ENCODE peak calls at places on chromosome 7, in six cellular contexts. N is fibroblast of lung, Y is cardiac fibroblast, U is ascending aorta, A is hepatocyte, J is body of pancreas. Q is an unnamed sample.

GRCh38 chr7:39566056-39566921 is at the start of gene YAE1:
- DNase-seq in N (peak), Y (peak), A (peak), J (peak), U (peak), Q (peak)

GRCh38 chr7:102119925-102120324 is 166.7 kb upstream of the SH2B2 start:
- DNase-seq in N (no peak), J (no peak), Y (no peak), U (no peak), A (no peak), Q (no peak)

GRCh38 chr7:36261019-36261754 is 108.1 kb downstream of the EEPD1 start:
- DNase-seq in J (no peak), U (no peak), A (no peak), Y (peak), N (peak), Q (peak)

GRCh38 chr7:5143935-5144903 is 45.8 kb upstream of the WIPI2 start:
- DNase-seq in J (peak), U (no peak), N (no peak), Y (peak), A (no peak), Q (peak)

GRCh38 chr7:157297071-157297638 is 39.6 kb upstream of the DNAJB6 start:
- DNase-seq in J (no peak), N (no peak), U (no peak), A (no peak), Y (no peak), Q (no peak)

GRCh38 chr7:124246262-124246863 is 213.5 kb upstream of the TMEM229A start:
- DNase-seq in A (no peak), Y (peak), U (no peak), N (peak), J (no peak), Q (no peak)

GRCh38 chr7:70782729-70783290 is 349.1 kb upstream of the GALNT17 start:
- DNase-seq in N (no peak), J (no peak), U (no peak), Y (no peak), A (no peak), Q (no peak)

GRCh38 chr7:510782-511281 is 8.8 kb downstream of the PDGFA start:
- DNase-seq in J (peak), Y (no peak), U (no peak), A (no peak), N (no peak), Q (no peak)

GRCh38 chr7:134071355-134072331 is 55.5 kb upstream of the LRGUK start:
- DNase-seq in N (no peak), A (no peak), U (no peak), J (no peak), Y (no peak), Q (no peak)

GRCh38 chr7:43784030-43785001 is 25.8 kb downstream of the BLVRA start:
- DNase-seq in J (no peak), A (no peak), U (no peak), Y (peak), N (peak), Q (no peak)

GRCh38 chr7:78121878-78122277 is 323.3 kb downstream of the PHTF2 start:
- DNase-seq in A (no peak), U (no peak), Y (no peak), J (no peak), N (no peak), Q (no peak)

GRCh38 chr7:154789404-154789803 is 213.5 kb downstream of the PAXIP1 start:
- DNase-seq in Y (no peak), J (peak), U (no peak), A (peak), N (no peak), Q (no peak)

GRCh38 chr7:157521061-157521731 is 184.4 kb downstream of the DNAJB6 start:
- DNase-seq in A (no peak), Y (no peak), N (no peak), U (peak), J (no peak), Q (no peak)

GRCh38 chr7:97021443-97022261 is 3.0 kb downstream of the DLX5 start:
- DNase-seq in N (no peak), U (no peak), Y (no peak), A (no peak), J (peak), Q (no peak)

GRCh38 chr7:85030893-85031292 is 156.0 kb downstream of the SEMA3D start:
- DNase-seq in J (no peak), U (no peak), Y (peak), A (peak), N (peak), Q (peak)

GRCh38 chr7:147496209-147496608 is 1094.4 kb upstream of the C7orf33 start:
- DNase-seq in Y (no peak), N (no peak), U (no peak), J (no peak), A (no peak), Q (no peak)

GRCh38 chr7:133117432-133117831 is 35.5 kb upstream of the CHCHD3 start:
- DNase-seq in N (no peak), A (no peak), J (no peak), U (no peak), Y (no peak), Q (no peak)

GRCh38 chr7:48085433-48085791 is 3.7 kb upstream of the UPP1 start:
- DNase-seq in Y (no peak), J (no peak), N (no peak), A (no peak), U (no peak), Q (no peak)

GRCh38 chr7:134865001-134865845 is 85.8 kb downstream of the CALD1 start:
- DNase-seq in U (no peak), J (no peak), N (peak), A (no peak), Y (peak), Q (peak)

GRCh38 chr7:11742496-11742895 is 89.5 kb downstream of the THSD7A start:
- DNase-seq in J (no peak), U (no peak), A (no peak), N (peak), Y (no peak), Q (no peak)

GRCh38 chr7:80145780-80146422 is 11.3 kb downstream of the GNAI1 start:
- DNase-seq in J (no peak), Y (peak), N (peak), A (peak), U (no peak), Q (peak)

GRCh38 chr7:28564755-28565374 is 152.5 kb downstream of the CREB5 start:
- DNase-seq in Y (peak), A (no peak), J (no peak), U (no peak), N (peak), Q (no peak)

GRCh38 chr7:152761116-152761748 is 1.7 kb downstream of the ACTR3B start:
- DNase-seq in N (no peak), Y (peak), A (no peak), U (no peak), J (no peak), Q (peak)

GRCh38 chr7:132142006-132142405 is 434.3 kb downstream of the PLXNA4 start:
- DNase-seq in N (no peak), J (no peak), A (no peak), U (no peak), Y (no peak), Q (no peak)

GRCh38 chr7:31133497-31133896 is 81.4 kb downstream of the ADCYAP1R1 start:
- DNase-seq in A (no peak), U (no peak), J (no peak), N (no peak), Y (no peak), Q (no peak)

GRCh38 chr7:155229548-155230168 is 68.0 kb upstream of the INSIG1 start:
- DNase-seq in J (no peak), U (no peak), N (no peak), A (no peak), Y (no peak), Q (no peak)

GRCh38 chr7:133315332-133316040 is 62.6 kb downstream of the EXOC4 start:
- DNase-seq in Y (peak), U (no peak), A (no peak), N (peak), J (no peak), Q (peak)

GRCh38 chr7:155071916-155072315 is 1.8 kb downstream of the HTR5A start:
- DNase-seq in N (no peak), A (no peak), Y (no peak), U (no peak), J (no peak), Q (no peak)

GRCh38 chr7:71776726-71777125 is 635.4 kb downstream of the CALN1 start:
- DNase-seq in N (no peak), U (no peak), A (no peak), J (no peak), Y (no peak), Q (no peak)

GRCh38 chr7:103964269-103964668 is 25.2 kb downstream of the RELN start:
- DNase-seq in N (no peak), U (no peak), A (no peak), J (no peak), Y (no peak), Q (no peak)

GRCh38 chr7:100407285-100408180 is 21.0 kb downstream of the ZCWPW1 start:
- DNase-seq in A (peak), Y (peak), N (peak), J (peak), U (peak), Q (peak)

GRCh38 chr7:114656471-114656870 is 241.9 kb downstream of the FOXP2 start:
- DNase-seq in J (no peak), U (no peak), N (no peak), A (no peak), Y (no peak), Q (no peak)

GRCh38 chr7:46485481-46486065 is 564.5 kb upstream of the IGFBP3 start:
- DNase-seq in J (no peak), Y (peak), N (peak), U (no peak), A (no peak), Q (peak)

GRCh38 chr7:75906991-75907667 is 7.8 kb upstream of the POR start:
- DNase-seq in N (no peak), Y (no peak), U (no peak), A (peak), J (no peak), Q (no peak)

GRCh38 chr7:142590077-142590476 is 159.2 kb upstream of the PRSS1 start:
- DNase-seq in N (no peak), A (no peak), U (no peak), Y (no peak), J (no peak), Q (no peak)

GRCh38 chr7:35268953-35269352 is 15.1 kb upstream of the TBX20 start:
- DNase-seq in J (no peak), A (no peak), N (no peak), U (no peak), Y (no peak), Q (no peak)

GRCh38 chr7:105493196-105493927 is 28.7 kb downstream of the PUS7 start:
- DNase-seq in A (no peak), U (no peak), J (no peak), Y (no peak), N (no peak), Q (no peak)

GRCh38 chr7:105489409-105489808 is 32.7 kb downstream of the PUS7 start:
- DNase-seq in U (no peak), A (no peak), J (no peak), Y (no peak), N (no peak), Q (no peak)

GRCh38 chr7:105488219-105488571 is 33.9 kb downstream of the PUS7 start:
- DNase-seq in J (no peak), N (peak), A (no peak), U (no peak), Y (no peak), Q (no peak)

GRCh38 chr7:105487559-105488218 is 34.4 kb downstream of the PUS7 start:
- DNase-seq in Y (peak), A (peak), N (peak), J (no peak), U (no peak), Q (peak)
- TF ChIP-seq CTCF in Y (peak), A (peak), N (peak), J (peak), U (peak), Q (peak)

GRCh38 chr7:18387191-18387720 is 108.3 kb upstream of the HDAC9 start:
- DNase-seq in A (no peak), U (no peak), N (no peak), Y (no peak), J (no peak), Q (no peak)

GRCh38 chr7:18390523-18390907 is 105.0 kb upstream of the HDAC9 start:
- DNase-seq in Y (no peak), J (no peak), U (no peak), A (no peak), N (no peak), Q (no peak)

GRCh38 chr7:18384491-18385143 is 110.9 kb upstream of the HDAC9 start:
- DNase-seq in U (no peak), A (no peak), N (no peak), J (no peak), Y (no peak), Q (no peak)

DNA sequence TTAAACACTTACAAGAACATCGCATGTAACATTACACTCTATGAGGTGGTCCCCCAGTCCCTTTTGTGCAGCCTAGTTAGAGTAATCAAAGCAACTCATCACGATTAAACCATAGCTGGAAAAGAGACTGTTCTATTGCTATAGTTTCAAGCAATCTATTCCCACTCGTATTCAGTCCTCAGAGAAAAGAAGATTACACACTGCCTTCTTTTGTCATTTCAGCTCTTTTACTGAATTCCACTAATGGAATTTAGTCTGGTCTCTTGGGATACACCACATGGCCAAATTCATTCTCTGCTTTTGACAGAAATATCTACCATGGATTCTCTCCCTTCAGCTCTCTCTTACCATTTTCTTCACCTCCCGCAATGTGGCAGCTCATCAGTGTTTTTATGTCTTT is 109.0 kb upstream of the HDAC9 start:
- DNase-seq in U (no peak), Y (peak), J (no peak), N (no peak), A (no peak), Q (no peak)
- H3K4me3 ChIP-seq in U (no peak), Y (no peak), J (no peak), N (no peak), A (no peak), Q (no peak)

GRCh38 chr7:82600601-82601000 is 157.0 kb upstream of the CACNA2D1 start:
- DNase-seq in U (no peak), Y (peak), A (no peak), N (peak), J (no peak), Q (no peak)
- TF ChIP-seq CTCF in U (no peak), Y (peak), A (peak), N (peak), J (no peak), Q (no peak)

DNA sequence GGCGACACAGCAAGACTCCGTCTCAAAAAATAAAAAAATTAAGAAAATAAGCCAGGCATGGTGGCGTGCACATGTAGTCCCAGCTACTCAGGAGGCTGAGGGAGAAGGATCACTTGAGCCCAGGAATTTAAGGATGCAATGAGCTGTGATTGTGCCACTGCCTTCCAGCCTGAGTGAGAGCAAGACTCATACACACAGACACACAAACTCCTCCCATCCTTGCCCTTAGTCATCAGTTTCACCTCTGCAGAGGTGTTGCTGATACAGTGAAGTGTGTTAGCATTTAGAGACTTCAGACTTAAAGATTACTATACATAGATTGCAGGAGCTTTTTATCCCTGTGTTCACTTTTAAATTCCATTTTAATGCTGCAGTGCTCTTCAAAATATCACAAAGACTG is 5.5 kb upstream of the H2AZ2 start:
- DNase-seq in A (no peak), Y (no peak), N (no peak), U (no peak), J (no peak), Q (no peak)
- H3K4me3 ChIP-seq in A (no peak), Y (no peak), N (no peak), U (no peak), J (no peak), Q (no peak)

GRCh38 chr7:149733554-149734513 is 39.6 kb downstream of the ZNF467 start:
- DNase-seq in U (peak), A (no peak), Y (no peak), N (no peak), J (no peak), Q (no peak)

GRCh38 chr7:149732611-149733010 is 40.8 kb downstream of the ZNF467 start:
- DNase-seq in A (no peak), J (no peak), N (no peak), U (peak), Y (no peak), Q (no peak)

GRCh38 chr7:149734514-149735075 is 38.8 kb downstream of the ZNF467 start:
- DNase-seq in N (no peak), J (no peak), A (no peak), U (no peak), Y (no peak), Q (no peak)

GRCh38 chr7:149732111-149732561 is 41.3 kb downstream of the ZNF467 start:
- DNase-seq in U (peak), J (no peak), A (no peak), N (no peak), Y (no peak), Q (no peak)

DNA sequence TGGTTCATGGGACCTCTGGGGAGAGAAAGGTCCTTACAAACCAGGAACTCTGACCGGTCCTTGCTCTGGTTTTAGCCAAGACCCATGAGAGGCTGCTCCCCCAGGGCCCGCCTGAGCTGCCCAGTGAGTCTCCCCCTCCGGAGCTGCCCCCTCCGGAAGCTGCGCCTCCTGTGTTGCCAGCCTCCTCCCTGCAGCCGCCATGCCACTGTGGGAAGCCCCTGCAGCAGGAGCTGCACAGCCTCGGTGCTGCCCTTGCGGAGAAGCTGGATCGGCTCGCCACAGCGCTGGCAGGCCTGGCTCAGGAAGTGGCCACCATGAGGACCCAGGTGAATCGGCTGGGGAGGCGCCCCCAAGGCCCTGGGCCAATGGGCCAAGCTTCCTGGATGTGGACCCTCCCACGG is 40.3 kb downstream of the ZNF467 start:
- DNase-seq in J (no peak), A (no peak), N (no peak), Y (no peak), U (peak), Q (no peak)
- TF ChIP-seq CTCF in J (no peak), A (no peak), N (no peak), Y (no peak), U (no peak), Q (no peak)

GRCh38 chr7:95865716-95866371 is 93.5 kb downstream of the DYNC1I1 start:
- DNase-seq in A (peak), N (peak), J (no peak), Y (peak), U (no peak), Q (peak)
- H3K4me3 ChIP-seq in A (no peak), N (no peak), J (no peak), Y (no peak), U (no peak), Q (no peak)

DNA sequence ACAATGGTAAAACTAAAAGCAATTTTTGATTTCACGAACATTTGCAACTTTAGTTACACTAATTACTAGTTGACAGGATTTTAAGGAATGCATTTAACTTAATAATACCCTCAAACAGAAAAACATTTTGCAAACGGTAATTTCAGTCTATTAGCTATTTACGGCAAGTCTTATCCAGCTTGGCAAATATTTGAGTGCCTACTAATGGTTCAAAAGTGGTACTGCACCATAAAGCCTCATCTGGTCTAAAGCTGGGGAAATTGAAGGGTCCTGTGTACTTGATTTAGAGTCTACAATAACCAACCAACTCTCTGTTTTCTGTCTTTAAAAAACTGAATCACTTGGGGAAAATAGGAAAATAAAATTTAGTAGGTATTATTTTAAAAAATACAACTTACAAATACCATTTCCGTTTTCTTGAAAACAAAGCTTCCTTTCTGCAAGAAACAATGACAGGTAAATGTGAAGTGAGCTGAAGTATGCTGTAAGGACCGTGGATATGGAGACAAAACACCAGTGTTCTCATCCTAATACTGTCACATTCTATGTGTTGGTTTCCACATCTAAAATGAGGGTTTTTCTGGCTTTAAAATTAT is 142.3 kb downstream of the VPS50 start:
- DNase-seq in A (peak), U (no peak), J (no peak), Y (peak), N (peak), Q (peak)
- TF ChIP-seq CTCF in A (peak), U (peak), J (peak), Y (peak), N (peak), Q (peak)

GRCh38 chr7:137882806-137883205 is 36.0 kb upstream of the DGKI start:
- DNase-seq in N (no peak), U (no peak), J (no peak), Y (peak), A (no peak), Q (peak)
- H3K4me3 ChIP-seq in N (no peak), U (no peak), J (no peak), Y (no peak), A (no peak), Q (no peak)

GRCh38 chr7:129497156-129497555 is 5.2 kb upstream of the SMKR1 start:
- DNase-seq in U (no peak), N (no peak), Y (no peak), A (peak), J (no peak), Q (no peak)
- TF ChIP-seq CTCF in U (no peak), N (no peak), Y (no peak), A (no peak), J (no peak), Q (no peak)

GRCh38 chr7:89054364-89054763 is 258.8 kb upstream of the TEX47 start:
- DNase-seq in N (no peak), U (no peak), Y (no peak), A (no peak), J (no peak), Q (no peak)
- H3K4me3 ChIP-seq in N (no peak), U (no peak), Y (no peak), A (no peak), J (no peak), Q (no peak)